ENCODE peak calls at places on chromosomes 5 and 9, in six cellular contexts. One of them, this sample, is unnamed.

GRCh38 chr9:72185561-72185960 is 36.3 kb downstream of the GDA start:
- DNase-seq in uterus: no peak
- DNase-seq in Calu3: no peak
- DNase-seq in HFFc6: peak; percentile 8
- DNase-seq in ovary: no peak
- DNase-seq in kidney: no peak
- DNase-seq in this sample: no peak

GRCh38 chr5:118614701-118615475 is 373.5 kb downstream of the DTWD2 start:
- DNase-seq in uterus: no peak
- DNase-seq in Calu3: no peak
- DNase-seq in HFFc6: no peak
- DNase-seq in ovary: no peak
- DNase-seq in kidney: no peak
- DNase-seq in this sample: no peak

GRCh38 chr5:138640855-138641254 is 65.7 kb upstream of the HSPA9 start:
- DNase-seq in uterus: no peak
- DNase-seq in Calu3: no peak
- DNase-seq in HFFc6: no peak
- DNase-seq in ovary: no peak
- DNase-seq in kidney: no peak
- DNase-seq in this sample: no peak

GRCh38 chr9:130232899-130233586 is 32.5 kb upstream of the HMCN2 start:
- DNase-seq in uterus: no peak
- DNase-seq in Calu3: no peak
- DNase-seq in HFFc6: no peak
- DNase-seq in ovary: peak; percentile 56
- DNase-seq in kidney: no peak
- DNase-seq in this sample: peak; percentile 88

GRCh38 chr9:92242779-92243136 is 50.7 kb downstream of the IARS1 start:
- DNase-seq in uterus: no peak
- DNase-seq in Calu3: no peak
- DNase-seq in HFFc6: no peak
- DNase-seq in ovary: no peak
- DNase-seq in kidney: no peak
- DNase-seq in this sample: no peak

GRCh38 chr9:129185402-129185801 is 7.3 kb upstream of the IER5L start:
- DNase-seq in uterus: no peak
- DNase-seq in Calu3: no peak
- DNase-seq in HFFc6: no peak
- DNase-seq in ovary: no peak
- DNase-seq in kidney: no peak
- DNase-seq in this sample: no peak

GRCh38 chr9:22469928-22470544 is 23.4 kb downstream of the DMRTA1 start:
- DNase-seq in uterus: no peak
- DNase-seq in Calu3: peak; percentile 44
- DNase-seq in HFFc6: peak; percentile 17
- DNase-seq in ovary: no peak
- DNase-seq in kidney: no peak
- DNase-seq in this sample: no peak

GRCh38 chr9:135286961-135287360 is 192.6 kb upstream of the PPP1R26 start:
- DNase-seq in uterus: no peak
- DNase-seq in Calu3: no peak
- DNase-seq in HFFc6: no peak
- DNase-seq in ovary: no peak
- DNase-seq in kidney: peak; percentile 61
- DNase-seq in this sample: no peak

GRCh38 chr9:113511856-113512761 is 48.6 kb downstream of the RGS3 start:
- DNase-seq in uterus: no peak
- DNase-seq in Calu3: no peak
- DNase-seq in HFFc6: peak; percentile 33
- DNase-seq in ovary: no peak
- DNase-seq in kidney: no peak
- DNase-seq in this sample: peak; percentile 21

GRCh38 chr5:139835656-139836055 is 40.0 kb downstream of the PSD2 start:
- DNase-seq in uterus: no peak
- DNase-seq in Calu3: no peak
- DNase-seq in HFFc6: no peak
- DNase-seq in ovary: no peak
- DNase-seq in kidney: no peak
- DNase-seq in this sample: no peak

GRCh38 chr5:137072376-137073174 is 426.6 kb downstream of the SPOCK1 start:
- DNase-seq in uterus: peak; percentile 51
- DNase-seq in Calu3: no peak
- DNase-seq in HFFc6: no peak
- DNase-seq in ovary: peak; percentile 32
- DNase-seq in kidney: no peak
- DNase-seq in this sample: no peak

GRCh38 chr5:4189317-4189716 is 593.7 kb downstream of the IRX1 start:
- DNase-seq in uterus: no peak
- DNase-seq in Calu3: no peak
- DNase-seq in HFFc6: no peak
- DNase-seq in ovary: no peak
- DNase-seq in kidney: no peak
- DNase-seq in this sample: no peak

GRCh38 chr9:13932472-13933267 is 381.3 kb downstream of the NFIB start:
- DNase-seq in uterus: no peak
- DNase-seq in Calu3: no peak
- DNase-seq in HFFc6: no peak
- DNase-seq in ovary: no peak
- DNase-seq in kidney: no peak
- DNase-seq in this sample: no peak

GRCh38 chr5:135026645-135027317 is 7.2 kb downstream of the PITX1 start:
- DNase-seq in uterus: no peak
- DNase-seq in Calu3: no peak
- DNase-seq in HFFc6: no peak
- DNase-seq in ovary: no peak
- DNase-seq in kidney: peak; percentile 54
- DNase-seq in this sample: peak; percentile 65

GRCh38 chr5:55692509-55692908 is 19.6 kb downstream of the SLC38A9 start:
- DNase-seq in uterus: no peak
- DNase-seq in Calu3: no peak
- DNase-seq in HFFc6: no peak
- DNase-seq in ovary: no peak
- DNase-seq in kidney: no peak
- DNase-seq in this sample: no peak

GRCh38 chr5:55699041-55699688 is 13.0 kb downstream of the SLC38A9 start:
- DNase-seq in uterus: no peak
- DNase-seq in Calu3: no peak
- DNase-seq in HFFc6: no peak
- DNase-seq in ovary: no peak
- DNase-seq in kidney: no peak
- DNase-seq in this sample: no peak

GRCh38 chr5:55692106-55692417 is 20.1 kb downstream of the SLC38A9 start:
- DNase-seq in uterus: no peak
- DNase-seq in Calu3: no peak
- DNase-seq in HFFc6: no peak
- DNase-seq in ovary: no peak
- DNase-seq in kidney: no peak
- DNase-seq in this sample: no peak

GRCh38 chr5:55691265-55692105 is 20.6 kb downstream of the SLC38A9 start:
- DNase-seq in uterus: no peak
- DNase-seq in Calu3: no peak
- DNase-seq in HFFc6: peak; percentile 40
- DNase-seq in ovary: no peak
- DNase-seq in kidney: no peak
- DNase-seq in this sample: no peak

GRCh38 chr5:55694152-55694830 is 17.8 kb downstream of the SLC38A9 start:
- DNase-seq in uterus: no peak
- DNase-seq in Calu3: no peak
- DNase-seq in HFFc6: peak; percentile 18
- DNase-seq in ovary: no peak
- DNase-seq in kidney: no peak
- DNase-seq in this sample: no peak
- TF ChIP-seq CTCF in uterus: peak; percentile 49
- TF ChIP-seq CTCF in Calu3: no peak
- TF ChIP-seq CTCF in HFFc6: peak; percentile 70
- TF ChIP-seq CTCF in ovary: no peak
- TF ChIP-seq CTCF in kidney: peak; percentile 46
- TF ChIP-seq CTCF in this sample: peak; percentile 80

DNA sequence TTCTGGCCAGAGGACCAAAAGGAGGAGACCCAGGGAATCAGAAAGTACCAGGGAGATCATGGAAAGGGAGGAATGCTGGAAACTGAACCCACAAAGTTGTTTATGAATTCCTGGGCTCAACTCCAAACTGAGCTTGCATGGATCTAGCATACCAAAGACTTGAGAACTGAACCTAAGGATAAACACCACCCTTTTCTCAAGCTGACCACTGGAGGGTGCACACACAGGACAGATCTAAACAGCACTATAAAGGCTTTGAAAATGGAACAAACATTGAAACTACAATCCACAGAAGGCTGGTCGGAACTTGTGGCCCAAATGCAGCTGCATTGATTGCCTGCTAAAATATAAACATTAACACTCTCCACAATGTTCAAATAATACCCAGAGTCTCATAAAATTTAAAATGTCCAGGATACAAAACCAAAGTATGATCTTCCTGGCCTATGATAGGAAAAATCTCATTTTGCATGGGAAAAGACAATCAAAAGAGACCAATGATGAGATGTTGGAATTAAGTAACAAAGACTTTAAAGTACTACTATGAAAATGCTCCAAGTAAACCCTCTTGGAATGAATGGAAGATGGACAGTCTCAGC is 15.6 kb upstream of the IRF1 start:
- DNase-seq in uterus: no peak
- DNase-seq in Calu3: peak; percentile 48
- DNase-seq in HFFc6: peak; percentile 93
- DNase-seq in ovary: peak; percentile 56
- DNase-seq in kidney: no peak
- DNase-seq in this sample: no peak
- TF ChIP-seq CTCF in uterus: peak; percentile 50
- TF ChIP-seq CTCF in Calu3: peak; percentile 46
- TF ChIP-seq CTCF in HFFc6: peak; percentile 79
- TF ChIP-seq CTCF in ovary: peak; percentile 41
- TF ChIP-seq CTCF in kidney: peak; percentile 42
- TF ChIP-seq CTCF in this sample: peak; percentile 82

GRCh38 chr9:110604101-110604710 is 24.7 kb upstream of the SVEP1 start:
- DNase-seq in uterus: no peak
- DNase-seq in Calu3: no peak
- DNase-seq in HFFc6: no peak
- DNase-seq in ovary: no peak
- DNase-seq in kidney: no peak
- DNase-seq in this sample: no peak
- TF ChIP-seq CTCF in uterus: no peak
- TF ChIP-seq CTCF in Calu3: no peak
- TF ChIP-seq CTCF in HFFc6: no peak
- TF ChIP-seq CTCF in ovary: no peak
- TF ChIP-seq CTCF in kidney: no peak
- TF ChIP-seq CTCF in this sample: no peak

DNA sequence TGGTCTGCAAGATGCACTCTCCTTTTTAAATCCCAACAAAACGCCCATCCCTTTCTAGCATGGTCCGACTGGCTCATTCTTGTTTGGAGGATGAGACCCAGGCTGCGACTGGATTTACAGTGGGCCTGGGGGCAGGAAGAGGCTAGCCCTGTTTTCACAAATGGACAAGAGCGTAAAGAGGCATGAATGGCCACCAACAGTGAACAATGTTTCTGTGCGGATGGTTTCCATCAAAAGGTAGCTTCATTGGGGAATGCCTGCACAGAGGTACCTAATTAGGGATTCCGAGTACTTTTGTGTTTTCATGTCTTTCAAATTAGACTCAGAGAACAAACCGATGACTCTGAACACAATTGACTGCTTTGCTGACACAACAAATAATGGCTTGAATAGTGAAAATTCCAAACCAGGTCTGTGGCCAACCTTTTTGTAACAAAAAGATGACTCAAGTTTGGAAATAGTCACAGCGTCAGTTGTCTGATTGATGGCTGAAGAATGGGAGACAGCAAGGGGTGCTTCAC is 208.3 kb upstream of the S1PR3 start:
- DNase-seq in uterus: no peak
- DNase-seq in Calu3: no peak
- DNase-seq in HFFc6: no peak
- DNase-seq in ovary: no peak
- DNase-seq in kidney: no peak
- DNase-seq in this sample: no peak
- TF ChIP-seq CTCF in uterus: no peak
- TF ChIP-seq CTCF in Calu3: no peak
- TF ChIP-seq CTCF in HFFc6: no peak
- TF ChIP-seq CTCF in ovary: no peak
- TF ChIP-seq CTCF in kidney: no peak
- TF ChIP-seq CTCF in this sample: no peak

GRCh38 chr5:166845044-166845443 is 1446.4 kb upstream of the WWC1 start:
- DNase-seq in uterus: no peak
- DNase-seq in Calu3: peak; percentile 43
- DNase-seq in HFFc6: no peak
- DNase-seq in ovary: no peak
- DNase-seq in kidney: no peak
- DNase-seq in this sample: no peak
- TF ChIP-seq CTCF in uterus: no peak
- TF ChIP-seq CTCF in Calu3: no peak
- TF ChIP-seq CTCF in HFFc6: no peak
- TF ChIP-seq CTCF in ovary: no peak
- TF ChIP-seq CTCF in kidney: no peak
- TF ChIP-seq CTCF in this sample: no peak

GRCh38 chr5:180161420-180162303 is 47.3 kb downstream of the RASGEF1C start:
- DNase-seq in uterus: no peak
- DNase-seq in Calu3: no peak
- DNase-seq in HFFc6: no peak
- DNase-seq in ovary: no peak
- DNase-seq in kidney: peak; percentile 65
- DNase-seq in this sample: peak; percentile 88
- TF ChIP-seq CTCF in uterus: no peak
- TF ChIP-seq CTCF in Calu3: no peak
- TF ChIP-seq CTCF in HFFc6: no peak
- TF ChIP-seq CTCF in ovary: no peak
- TF ChIP-seq CTCF in kidney: no peak
- TF ChIP-seq CTCF in this sample: peak; percentile 21